ENCODE peak calls at places on chromosomes 1 and 21, in ten cellular contexts. One of them, this sample, is unnamed.

GRCh38 chr1:229101475-229101874 is 169.4 kb upstream of the RAB4A start:
- DNase-seq in GM04504: no peak
- DNase-seq in epithelial cell of prostate: no peak
- DNase-seq in activated naive CD8-positive, alpha-beta T cell treated with anti-CD3 and anti-CD28 coated beads, Interleukin-2, amount 50 U/mL, for 16 hours: no peak
- DNase-seq in stimulated activated CD4-positive, alpha-beta T cell treated with anti-CD3 and anti-CD28 coated beads, Interleukin-4, amount 100 ng/mL, for 48 hours: no peak
- DNase-seq in cerebellar cortex: no peak
- DNase-seq in GM04503: no peak
- DNase-seq in tibial artery: no peak
- DNase-seq in H7: no peak
- DNase-seq in stimulated activated CD8-positive, alpha-beta memory T cell treated with anti-CD3 and anti-CD28 coated beads, Interleukin-2, amount 100 ng/mL, for 1 hour: no peak
- DNase-seq in this sample: no peak

GRCh38 chr1:10703702-10704101 is 92.7 kb downstream of the CASZ1 start:
- DNase-seq in GM04504: no peak
- DNase-seq in epithelial cell of prostate: no peak
- DNase-seq in activated naive CD8-positive, alpha-beta T cell treated with anti-CD3 and anti-CD28 coated beads, Interleukin-2, amount 50 U/mL, for 16 hours: no peak
- DNase-seq in stimulated activated CD4-positive, alpha-beta T cell treated with anti-CD3 and anti-CD28 coated beads, Interleukin-4, amount 100 ng/mL, for 48 hours: no peak
- DNase-seq in cerebellar cortex: no peak
- DNase-seq in GM04503: no peak
- DNase-seq in tibial artery: no peak
- DNase-seq in H7: no peak
- DNase-seq in stimulated activated CD8-positive, alpha-beta memory T cell treated with anti-CD3 and anti-CD28 coated beads, Interleukin-2, amount 100 ng/mL, for 1 hour: no peak
- DNase-seq in this sample: no peak

GRCh38 chr1:223844962-223845809 is 561 bp downstream of the TP53BP2 start:
- DNase-seq in GM04504: peak
- DNase-seq in epithelial cell of prostate: no peak
- DNase-seq in activated naive CD8-positive, alpha-beta T cell treated with anti-CD3 and anti-CD28 coated beads, Interleukin-2, amount 50 U/mL, for 16 hours: peak
- DNase-seq in stimulated activated CD4-positive, alpha-beta T cell treated with anti-CD3 and anti-CD28 coated beads, Interleukin-4, amount 100 ng/mL, for 48 hours: peak
- DNase-seq in cerebellar cortex: peak
- DNase-seq in GM04503: peak
- DNase-seq in tibial artery: peak
- DNase-seq in H7: no peak
- DNase-seq in stimulated activated CD8-positive, alpha-beta memory T cell treated with anti-CD3 and anti-CD28 coated beads, Interleukin-2, amount 100 ng/mL, for 1 hour: peak
- DNase-seq in this sample: peak

GRCh38 chr1:87146538-87146937 is 182.1 kb upstream of the LMO4 start:
- DNase-seq in GM04504: no peak
- DNase-seq in epithelial cell of prostate: no peak
- DNase-seq in activated naive CD8-positive, alpha-beta T cell treated with anti-CD3 and anti-CD28 coated beads, Interleukin-2, amount 50 U/mL, for 16 hours: no peak
- DNase-seq in stimulated activated CD4-positive, alpha-beta T cell treated with anti-CD3 and anti-CD28 coated beads, Interleukin-4, amount 100 ng/mL, for 48 hours: no peak
- DNase-seq in cerebellar cortex: no peak
- DNase-seq in GM04503: no peak
- DNase-seq in tibial artery: no peak
- DNase-seq in H7: no peak
- DNase-seq in stimulated activated CD8-positive, alpha-beta memory T cell treated with anti-CD3 and anti-CD28 coated beads, Interleukin-2, amount 100 ng/mL, for 1 hour: no peak
- DNase-seq in this sample: no peak

GRCh38 chr1:60727553-60727952 is 354.8 kb upstream of the NFIA start:
- DNase-seq in GM04504: no peak
- DNase-seq in epithelial cell of prostate: peak
- DNase-seq in activated naive CD8-positive, alpha-beta T cell treated with anti-CD3 and anti-CD28 coated beads, Interleukin-2, amount 50 U/mL, for 16 hours: no peak
- DNase-seq in stimulated activated CD4-positive, alpha-beta T cell treated with anti-CD3 and anti-CD28 coated beads, Interleukin-4, amount 100 ng/mL, for 48 hours: no peak
- DNase-seq in cerebellar cortex: no peak
- DNase-seq in GM04503: no peak
- DNase-seq in tibial artery: no peak
- DNase-seq in H7: no peak
- DNase-seq in stimulated activated CD8-positive, alpha-beta memory T cell treated with anti-CD3 and anti-CD28 coated beads, Interleukin-2, amount 100 ng/mL, for 1 hour: no peak
- DNase-seq in this sample: no peak

GRCh38 chr1:17596651-17597509 is 57.4 kb downstream of the ARHGEF10L start:
- DNase-seq in GM04504: no peak
- DNase-seq in epithelial cell of prostate: no peak
- DNase-seq in activated naive CD8-positive, alpha-beta T cell treated with anti-CD3 and anti-CD28 coated beads, Interleukin-2, amount 50 U/mL, for 16 hours: no peak
- DNase-seq in stimulated activated CD4-positive, alpha-beta T cell treated with anti-CD3 and anti-CD28 coated beads, Interleukin-4, amount 100 ng/mL, for 48 hours: no peak
- DNase-seq in cerebellar cortex: no peak
- DNase-seq in GM04503: no peak
- DNase-seq in tibial artery: no peak
- DNase-seq in H7: no peak
- DNase-seq in stimulated activated CD8-positive, alpha-beta memory T cell treated with anti-CD3 and anti-CD28 coated beads, Interleukin-2, amount 100 ng/mL, for 1 hour: no peak
- DNase-seq in this sample: no peak

GRCh38 chr21:34878501-34878900 is 170.6 kb downstream of the RUNX1 start:
- DNase-seq in GM04504: no peak
- DNase-seq in epithelial cell of prostate: no peak
- DNase-seq in activated naive CD8-positive, alpha-beta T cell treated with anti-CD3 and anti-CD28 coated beads, Interleukin-2, amount 50 U/mL, for 16 hours: no peak
- DNase-seq in stimulated activated CD4-positive, alpha-beta T cell treated with anti-CD3 and anti-CD28 coated beads, Interleukin-4, amount 100 ng/mL, for 48 hours: no peak
- DNase-seq in cerebellar cortex: no peak
- DNase-seq in GM04503: no peak
- DNase-seq in tibial artery: no peak
- DNase-seq in H7: no peak
- DNase-seq in stimulated activated CD8-positive, alpha-beta memory T cell treated with anti-CD3 and anti-CD28 coated beads, Interleukin-2, amount 100 ng/mL, for 1 hour: no peak
- DNase-seq in this sample: no peak

GRCh38 chr1:157937743-157938142 is 55.7 kb upstream of the KIRREL1 start:
- DNase-seq in GM04504: no peak
- DNase-seq in epithelial cell of prostate: no peak
- DNase-seq in activated naive CD8-positive, alpha-beta T cell treated with anti-CD3 and anti-CD28 coated beads, Interleukin-2, amount 50 U/mL, for 16 hours: no peak
- DNase-seq in stimulated activated CD4-positive, alpha-beta T cell treated with anti-CD3 and anti-CD28 coated beads, Interleukin-4, amount 100 ng/mL, for 48 hours: no peak
- DNase-seq in cerebellar cortex: no peak
- DNase-seq in GM04503: no peak
- DNase-seq in tibial artery: no peak
- DNase-seq in H7: no peak
- DNase-seq in stimulated activated CD8-positive, alpha-beta memory T cell treated with anti-CD3 and anti-CD28 coated beads, Interleukin-2, amount 100 ng/mL, for 1 hour: no peak
- DNase-seq in this sample: no peak

GRCh38 chr21:34814529-34814951 is 145.7 kb downstream of the CLIC6 start:
- DNase-seq in GM04504: no peak
- DNase-seq in epithelial cell of prostate: no peak
- DNase-seq in activated naive CD8-positive, alpha-beta T cell treated with anti-CD3 and anti-CD28 coated beads, Interleukin-2, amount 50 U/mL, for 16 hours: no peak
- DNase-seq in stimulated activated CD4-positive, alpha-beta T cell treated with anti-CD3 and anti-CD28 coated beads, Interleukin-4, amount 100 ng/mL, for 48 hours: no peak
- DNase-seq in cerebellar cortex: no peak
- DNase-seq in GM04503: no peak
- DNase-seq in tibial artery: no peak
- DNase-seq in H7: no peak
- DNase-seq in stimulated activated CD8-positive, alpha-beta memory T cell treated with anti-CD3 and anti-CD28 coated beads, Interleukin-2, amount 100 ng/mL, for 1 hour: no peak
- DNase-seq in this sample: no peak

GRCh38 chr1:230337266-230337665 is 88.9 kb downstream of the PGBD5 start:
- DNase-seq in GM04504: no peak
- DNase-seq in epithelial cell of prostate: no peak
- DNase-seq in activated naive CD8-positive, alpha-beta T cell treated with anti-CD3 and anti-CD28 coated beads, Interleukin-2, amount 50 U/mL, for 16 hours: no peak
- DNase-seq in stimulated activated CD4-positive, alpha-beta T cell treated with anti-CD3 and anti-CD28 coated beads, Interleukin-4, amount 100 ng/mL, for 48 hours: no peak
- DNase-seq in cerebellar cortex: no peak
- DNase-seq in GM04503: no peak
- DNase-seq in tibial artery: no peak
- DNase-seq in H7: no peak
- DNase-seq in stimulated activated CD8-positive, alpha-beta memory T cell treated with anti-CD3 and anti-CD28 coated beads, Interleukin-2, amount 100 ng/mL, for 1 hour: no peak
- DNase-seq in this sample: no peak

GRCh38 chr1:65965597-65965996 is 172.9 kb downstream of the PDE4B start:
- DNase-seq in GM04504: no peak
- DNase-seq in epithelial cell of prostate: no peak
- DNase-seq in activated naive CD8-positive, alpha-beta T cell treated with anti-CD3 and anti-CD28 coated beads, Interleukin-2, amount 50 U/mL, for 16 hours: no peak
- DNase-seq in stimulated activated CD4-positive, alpha-beta T cell treated with anti-CD3 and anti-CD28 coated beads, Interleukin-4, amount 100 ng/mL, for 48 hours: no peak
- DNase-seq in cerebellar cortex: no peak
- DNase-seq in GM04503: no peak
- DNase-seq in tibial artery: no peak
- DNase-seq in H7: no peak
- DNase-seq in stimulated activated CD8-positive, alpha-beta memory T cell treated with anti-CD3 and anti-CD28 coated beads, Interleukin-2, amount 100 ng/mL, for 1 hour: no peak
- DNase-seq in this sample: no peak

This sample was measured in G401.